ENCODE peak calls at places on chromosomes 7 and 10, in five cellular contexts. Q is heart right ventricle, K is NT2/D1, P is IMR-90, E is GM12865. S is an unnamed sample.
A peak's percentile ranks its signal among the peaks of the same experiment; 100 is the strongest.

GRCh38 chr7:66697451-66698438 is 42.8 kb upstream of the RABGEF1 start:
- DNase-seq in E (no peak), K (no peak), Q (peak; percentile 58), P (peak; percentile 65), S (no peak)

GRCh38 chr7:146094356-146094755 is 22.2 kb upstream of the CNTNAP2 start:
- DNase-seq in E (no peak), K (no peak), Q (no peak), P (no peak), S (no peak)

GRCh38 chr10:5873515-5873995 is 16.1 kb downstream of the ANKRD16 start:
- DNase-seq in K (peak; percentile 30), P (peak; percentile 70), Q (peak; percentile 22), E (peak; percentile 84), S (peak; percentile 69)

GRCh38 chr10:30353851-30354250 is 4.8 kb upstream of the MTPAP start:
- DNase-seq in P (peak; percentile 94), E (no peak), Q (no peak), K (no peak), S (no peak)

GRCh38 chr10:86439544-86439943 is 72.9 kb upstream of the GRID1 start:
- DNase-seq in Q (peak; percentile 21), P (peak; percentile 97), K (no peak), E (no peak), S (peak; percentile 6)

GRCh38 chr7:33814958-33815735 is 90.2 kb upstream of the BMPER start:
- DNase-seq in P (no peak), E (no peak), Q (no peak), K (no peak), S (no peak)

GRCh38 chr10:110834622-110835219 is 37.0 kb upstream of the PDCD4 start:
- DNase-seq in K (peak; percentile 20), E (no peak), P (no peak), Q (peak; percentile 34), S (peak; percentile 62)

GRCh38 chr7:74452748-74453320 is 872 bp upstream of the GTF2IRD1 start:
- DNase-seq in Q (no peak), P (no peak), E (no peak), K (no peak), S (no peak)

GRCh38 chr7:27184342-27185012 is 555 bp downstream of the HOXA11 start:
- DNase-seq in Q (no peak), E (no peak), P (peak; percentile 27), K (no peak), S (no peak)

GRCh38 chr10:95260397-95260881 is 30.4 kb downstream of the PDLIM1 start:
- DNase-seq in Q (no peak), E (no peak), K (no peak), P (peak; percentile 94), S (no peak)

GRCh38 chr10:74310652-74311257 is 159.7 kb downstream of the ADK start:
- DNase-seq in P (peak; percentile 46), K (no peak), Q (no peak), E (no peak), S (no peak)
- H3K4me3 ChIP-seq in P (no peak overlapping the region), K (no peak overlapping the region), Q (no peak overlapping the region), E (no peak overlapping the region), S (no peak overlapping the region)

GRCh38 chr10:129960493-129961273 is 3.4 kb downstream of the EBF3 start:
- DNase-seq in K (no peak), P (no peak), Q (no peak), E (no peak), S (no peak)
- H3K4me3 ChIP-seq in K (no peak overlapping the region), P (no peak overlapping the region), Q (peak overlapping the region; percentile 64), E (no peak overlapping the region), S (no peak overlapping the region)

GRCh38 chr7:5572439-5572838 is 148.8 kb upstream of the TNRC18 start:
- DNase-seq in K (no peak), P (no peak), Q (no peak), E (no peak), S (no peak)

GRCh38 chr7:5578441-5579024 is 154.9 kb upstream of the TNRC18 start:
- DNase-seq in K (no peak), Q (no peak), P (no peak), E (peak; percentile 39), S (no peak)

DNA sequence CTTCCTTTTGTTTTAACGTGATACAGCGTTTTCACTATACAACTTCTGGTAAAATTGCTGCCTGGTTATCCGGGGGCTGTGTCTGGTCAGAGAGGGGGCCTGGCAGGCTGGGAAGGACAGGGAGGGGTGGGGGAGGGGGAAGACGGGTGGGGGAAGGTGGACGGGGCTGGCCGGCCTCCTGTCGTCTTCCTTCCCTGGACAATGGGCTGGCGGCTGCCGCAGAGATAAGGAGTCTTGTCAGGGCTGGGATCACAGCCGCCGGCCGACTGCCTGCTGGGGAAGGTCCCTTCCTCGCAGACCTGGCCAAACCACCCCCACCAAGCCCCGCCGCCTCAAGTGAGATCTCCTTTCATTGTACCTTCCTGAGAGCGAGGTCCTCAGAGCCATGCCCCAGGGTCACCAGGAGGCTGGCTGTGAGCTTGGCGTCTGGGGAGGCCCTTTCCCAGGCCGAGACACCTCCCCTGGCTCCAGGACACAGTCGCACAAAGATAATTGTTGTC is 151.2 kb upstream of the TNRC18 start:
- DNase-seq in Q (peak; percentile 73), E (no peak), P (no peak), K (no peak), S (no peak)
- H3K4me3 ChIP-seq in Q (no peak overlapping the region), E (no peak overlapping the region), P (no peak overlapping the region), K (peak overlapping the region; percentile 8), S (no peak overlapping the region)

GRCh38 chr10:124425227-124425962 is 6.7 kb upstream of the OAT start:
- DNase-seq in E (no peak), P (no peak), Q (no peak), K (no peak), S (no peak)

GRCh38 chr10:124419635-124420034 is 912 bp upstream of the OAT start:
- DNase-seq in K (no peak), E (no peak), Q (no peak), P (no peak), S (no peak)

GRCh38 chr10:124422742-124423141 is 4.0 kb upstream of the OAT start:
- DNase-seq in Q (no peak), E (no peak), P (no peak), K (no peak), S (no peak)

GRCh38 chr10:124420254-124420653 is 1.5 kb upstream of the OAT start:
- DNase-seq in E (no peak), Q (no peak), P (no peak), K (no peak), S (no peak)

GRCh38 chr10:124423813-124424212 is 5.1 kb upstream of the OAT start:
- DNase-seq in K (no peak), E (no peak), P (no peak), Q (no peak), S (no peak)
- H3K4me3 ChIP-seq in K (no peak overlapping the region), E (no peak overlapping the region), P (no peak overlapping the region), Q (no peak overlapping the region), S (no peak overlapping the region)

GRCh38 chr7:75967055-75967454 is 27.3 kb downstream of the TMEM120A start:
- DNase-seq in E (no peak), Q (no peak), P (no peak), K (no peak), S (no peak)
- H3K4me3 ChIP-seq in E (no peak overlapping the region), Q (no peak overlapping the region), P (no peak overlapping the region), K (no peak overlapping the region), S (no peak overlapping the region)

DNA sequence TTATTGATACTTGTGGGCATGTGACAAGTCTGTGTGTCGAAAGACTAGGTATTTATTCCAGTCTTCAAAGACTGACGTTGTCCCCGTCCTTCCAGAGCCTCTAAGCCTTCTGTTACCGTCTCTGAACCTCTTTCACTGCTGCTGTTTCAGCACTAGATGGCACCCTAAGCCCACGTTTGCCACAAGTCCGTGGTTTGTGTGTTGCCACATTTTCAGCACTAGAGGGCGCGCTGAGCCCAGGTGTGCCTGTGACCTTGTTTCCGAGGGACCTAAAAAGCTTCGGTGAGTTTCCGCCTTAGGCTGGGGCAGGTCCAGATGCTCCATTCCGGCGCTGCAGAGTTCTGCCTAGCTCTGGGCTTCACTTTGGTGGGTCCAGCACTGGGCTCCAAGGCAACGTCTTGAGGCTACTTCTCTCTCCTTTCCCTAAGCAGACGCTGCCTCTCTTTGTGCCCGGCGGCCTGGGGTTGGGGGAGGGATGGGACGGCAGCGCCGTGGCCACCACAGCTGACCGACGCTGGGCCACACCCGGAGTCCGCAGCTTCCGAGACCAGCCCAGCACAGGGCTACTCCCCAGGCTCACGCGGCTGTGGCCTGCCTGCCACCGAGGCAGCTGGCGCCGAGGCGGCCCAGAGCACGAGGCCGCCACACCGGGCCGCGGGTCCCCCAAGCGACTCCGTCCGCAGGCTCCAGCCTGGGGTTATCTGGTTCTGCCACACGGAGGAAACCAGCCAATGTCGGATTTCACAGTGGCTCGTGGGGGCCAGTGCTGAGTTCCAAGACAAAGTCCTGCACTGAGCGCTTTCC is 520.2 kb downstream of the REEP3 start:
- DNase-seq in Q (peak; percentile 54), K (peak; percentile 60), P (peak; percentile 72), E (peak; percentile 91), S (peak; percentile 81)
- H3K4me3 ChIP-seq in Q (peak overlapping the region; percentile 18), K (no peak overlapping the region), P (no peak overlapping the region), E (peak overlapping the region; percentile 40), S (no peak overlapping the region)

GRCh38 chr10:113228570-113228969 is 278.5 kb downstream of the TCF7L2 start:
- DNase-seq in K (no peak), Q (no peak), E (peak; percentile 39), P (peak; percentile 27), S (no peak)
- H3K4me3 ChIP-seq in K (no peak overlapping the region), Q (no peak overlapping the region), E (no peak overlapping the region), P (no peak overlapping the region), S (no peak overlapping the region)

GRCh38 chr7:35762781-35763180 is 38.1 kb upstream of the SEPTIN7 start:
- DNase-seq in K (no peak), E (no peak), Q (no peak), P (peak; percentile 26), S (no peak)

GRCh38 chr7:35761882-35762720 is 38.8 kb upstream of the SEPTIN7 start:
- DNase-seq in P (peak; percentile 82), K (no peak), Q (no peak), E (no peak), S (no peak)

GRCh38 chr7:35757574-35757973 is 43.3 kb upstream of the SEPTIN7 start:
- DNase-seq in Q (no peak), P (no peak), E (no peak), K (no peak), S (no peak)

GRCh38 chr7:35758421-35758820 is 42.4 kb upstream of the SEPTIN7 start:
- DNase-seq in Q (no peak), K (no peak), P (no peak), E (peak; percentile 16), S (no peak)

GRCh38 chr7:35760082-35760770 is 40.6 kb upstream of the SEPTIN7 start:
- DNase-seq in E (no peak), P (peak; percentile 18), Q (no peak), K (no peak), S (no peak)
- H3K4me3 ChIP-seq in E (no peak overlapping the region), P (no peak overlapping the region), Q (no peak overlapping the region), K (no peak overlapping the region), S (no peak overlapping the region)

DNA sequence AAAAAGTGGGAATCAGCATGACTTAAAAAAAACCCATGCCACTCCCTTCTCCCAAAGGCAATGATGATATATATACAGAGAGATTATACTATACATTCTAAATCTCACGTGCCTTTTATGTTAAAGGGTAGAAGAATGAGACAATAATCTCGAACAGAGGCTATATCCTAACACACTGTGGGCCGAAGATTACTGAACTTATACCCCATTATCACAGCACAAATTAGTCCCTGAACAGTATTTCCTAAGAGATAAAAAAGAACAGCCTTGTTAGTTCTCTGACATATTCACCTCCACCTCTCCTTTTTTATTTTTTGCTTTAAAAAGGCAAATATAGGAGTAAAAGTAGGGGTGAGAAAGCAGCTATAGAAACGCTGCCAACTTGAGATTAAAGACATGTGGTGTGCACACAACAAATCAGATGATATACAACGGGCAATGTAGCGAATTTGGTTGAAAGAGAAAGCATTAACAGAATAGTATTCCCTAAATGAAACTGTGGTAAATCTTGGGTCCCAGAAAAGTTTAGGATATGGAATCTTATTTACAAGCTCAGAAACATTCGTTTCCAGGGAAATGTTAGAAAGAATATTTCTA is 69.6 kb downstream of the JMJD1C start:
- DNase-seq in E (no peak), K (no peak), Q (no peak), P (no peak), S (no peak)
- H3K4me3 ChIP-seq in E (no peak overlapping the region), K (no peak overlapping the region), Q (no peak overlapping the region), P (no peak overlapping the region), S (no peak overlapping the region)